ENCODE peak calls at places on chromosome 1, in five cellular contexts. One of them, this sample, is unnamed.

GRCh38 chr1:37556712-37557196 is at the start of gene DNALI1:
- DNase-seq in H1: peak; percentile 70
- DNase-seq in neuronal stem cell: peak; percentile 91
- DNase-seq in mesenchymal stem cell: peak; percentile 92
- DNase-seq in trophoblast cell: peak; percentile 94
- DNase-seq in this sample: peak; percentile 97

GRCh38 chr1:221740941-221741363 is 937 bp downstream of the DUSP10 start:
- DNase-seq in H1: no peak
- DNase-seq in neuronal stem cell: no peak
- DNase-seq in mesenchymal stem cell: no peak
- DNase-seq in trophoblast cell: peak; percentile 23
- DNase-seq in this sample: no peak

GRCh38 chr1:242147096-242147976 is 148.4 kb upstream of the MAP1LC3C start:
- DNase-seq in H1: no peak
- DNase-seq in neuronal stem cell: no peak
- DNase-seq in mesenchymal stem cell: no peak
- DNase-seq in trophoblast cell: peak; percentile 26
- DNase-seq in this sample: no peak

GRCh38 chr1:68213843-68214242 is 18.5 kb downstream of the WLS start:
- DNase-seq in H1: no peak
- DNase-seq in neuronal stem cell: no peak
- DNase-seq in mesenchymal stem cell: peak; percentile 95
- DNase-seq in trophoblast cell: no peak
- DNase-seq in this sample: no peak

GRCh38 chr1:175818929-175819328 is 75.5 kb upstream of the TNR start:
- DNase-seq in H1: no peak
- DNase-seq in neuronal stem cell: no peak
- DNase-seq in mesenchymal stem cell: no peak
- DNase-seq in trophoblast cell: no peak
- DNase-seq in this sample: no peak

GRCh38 chr1:110337704-110338199 is 1.4 kb upstream of the RBM15 start:
- DNase-seq in H1: no peak
- DNase-seq in neuronal stem cell: peak; percentile 38
- DNase-seq in mesenchymal stem cell: no peak
- DNase-seq in trophoblast cell: no peak
- DNase-seq in this sample: peak; percentile 56

GRCh38 chr1:173205146-173206051 is 1.7 kb downstream of the TNFSF4 start:
- DNase-seq in H1: no peak
- DNase-seq in neuronal stem cell: no peak
- DNase-seq in mesenchymal stem cell: peak; percentile 86
- DNase-seq in trophoblast cell: no peak
- DNase-seq in this sample: no peak

GRCh38 chr1:226296911-226297310 is 12.1 kb downstream of the LIN9 start:
- DNase-seq in H1: no peak
- DNase-seq in neuronal stem cell: no peak
- DNase-seq in mesenchymal stem cell: no peak
- DNase-seq in trophoblast cell: no peak
- DNase-seq in this sample: no peak

GRCh38 chr1:19360026-19360813 is 48.1 kb downstream of the SLC66A1 start:
- DNase-seq in H1: no peak
- DNase-seq in neuronal stem cell: no peak
- DNase-seq in mesenchymal stem cell: no peak
- DNase-seq in trophoblast cell: no peak
- DNase-seq in this sample: no peak

GRCh38 chr1:231899046-231899445 is 272.5 kb downstream of the DISC1 start:
- DNase-seq in H1: no peak
- DNase-seq in neuronal stem cell: no peak
- DNase-seq in mesenchymal stem cell: no peak
- DNase-seq in trophoblast cell: no peak
- DNase-seq in this sample: no peak

GRCh38 chr1:231899713-231900112 is 273.1 kb downstream of the DISC1 start:
- DNase-seq in H1: no peak
- DNase-seq in neuronal stem cell: no peak
- DNase-seq in mesenchymal stem cell: no peak
- DNase-seq in trophoblast cell: no peak
- DNase-seq in this sample: no peak

GRCh38 chr1:231903586-231904081 is 277.0 kb downstream of the DISC1 start:
- DNase-seq in H1: no peak
- DNase-seq in neuronal stem cell: no peak
- DNase-seq in mesenchymal stem cell: no peak
- DNase-seq in trophoblast cell: no peak
- DNase-seq in this sample: no peak
- H2BK12ac ChIP-seq in H1: no peak overlapping the region
- H2BK12ac ChIP-seq in neuronal stem cell: no peak overlapping the region
- H2BK12ac ChIP-seq in mesenchymal stem cell: no peak overlapping the region
- H2BK12ac ChIP-seq in trophoblast cell: no peak overlapping the region
- H2BK12ac ChIP-seq in this sample: no peak overlapping the region

DNA sequence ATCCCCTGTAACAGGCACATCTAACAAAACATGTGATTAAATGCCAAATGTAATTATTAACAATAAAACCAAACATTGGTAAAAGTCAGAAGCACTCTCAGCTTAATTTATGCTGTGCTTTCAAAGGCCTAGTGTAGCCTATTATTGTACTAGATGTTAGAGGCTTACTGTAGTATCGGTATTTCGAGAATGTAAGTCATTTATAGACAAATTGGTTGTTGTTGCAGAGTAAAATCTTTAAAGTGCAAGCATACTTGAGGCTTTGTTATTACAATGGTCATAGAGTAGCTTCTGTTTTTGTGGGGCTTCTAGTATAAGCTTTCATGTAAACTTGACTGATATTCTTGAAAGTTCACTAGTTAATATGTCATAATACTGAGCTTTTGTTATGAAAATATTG is 965.8 kb downstream of the PLA2G4A start:
- DNase-seq in H1: no peak
- DNase-seq in neuronal stem cell: no peak
- DNase-seq in mesenchymal stem cell: no peak
- DNase-seq in trophoblast cell: no peak
- DNase-seq in this sample: no peak
- H2BK12ac ChIP-seq in H1: no peak overlapping the region
- H2BK12ac ChIP-seq in neuronal stem cell: no peak overlapping the region
- H2BK12ac ChIP-seq in mesenchymal stem cell: no peak overlapping the region
- H2BK12ac ChIP-seq in trophoblast cell: no peak overlapping the region
- H2BK12ac ChIP-seq in this sample: no peak overlapping the region

DNA sequence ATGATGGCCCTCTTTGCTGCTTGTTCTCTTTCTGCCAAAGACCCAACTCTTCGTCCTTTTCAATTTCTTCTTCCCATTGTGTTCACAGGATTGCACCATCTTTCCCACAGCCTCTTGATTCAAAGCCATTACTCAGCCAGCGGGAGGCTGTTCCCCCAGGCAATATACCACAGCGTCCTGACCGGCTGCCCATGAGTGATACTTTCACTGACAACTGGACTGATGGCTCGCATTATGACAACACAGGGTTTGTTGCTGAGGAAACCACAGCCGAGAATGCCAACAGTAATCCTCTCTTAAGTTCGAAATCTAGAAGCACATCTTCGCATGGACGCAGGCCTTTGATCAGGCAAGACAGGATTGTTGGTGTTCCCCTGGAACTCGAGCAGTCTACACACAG is 167.4 kb downstream of the LRRC40 start:
- DNase-seq in H1: no peak
- DNase-seq in neuronal stem cell: no peak
- DNase-seq in mesenchymal stem cell: peak; percentile 13
- DNase-seq in trophoblast cell: peak; percentile 98
- DNase-seq in this sample: peak; percentile 45
- H2BK12ac ChIP-seq in H1: peak overlapping the region; percentile 3
- H2BK12ac ChIP-seq in neuronal stem cell: no peak overlapping the region
- H2BK12ac ChIP-seq in mesenchymal stem cell: no peak overlapping the region
- H2BK12ac ChIP-seq in trophoblast cell: no peak overlapping the region
- H2BK12ac ChIP-seq in this sample: no peak overlapping the region

DNA sequence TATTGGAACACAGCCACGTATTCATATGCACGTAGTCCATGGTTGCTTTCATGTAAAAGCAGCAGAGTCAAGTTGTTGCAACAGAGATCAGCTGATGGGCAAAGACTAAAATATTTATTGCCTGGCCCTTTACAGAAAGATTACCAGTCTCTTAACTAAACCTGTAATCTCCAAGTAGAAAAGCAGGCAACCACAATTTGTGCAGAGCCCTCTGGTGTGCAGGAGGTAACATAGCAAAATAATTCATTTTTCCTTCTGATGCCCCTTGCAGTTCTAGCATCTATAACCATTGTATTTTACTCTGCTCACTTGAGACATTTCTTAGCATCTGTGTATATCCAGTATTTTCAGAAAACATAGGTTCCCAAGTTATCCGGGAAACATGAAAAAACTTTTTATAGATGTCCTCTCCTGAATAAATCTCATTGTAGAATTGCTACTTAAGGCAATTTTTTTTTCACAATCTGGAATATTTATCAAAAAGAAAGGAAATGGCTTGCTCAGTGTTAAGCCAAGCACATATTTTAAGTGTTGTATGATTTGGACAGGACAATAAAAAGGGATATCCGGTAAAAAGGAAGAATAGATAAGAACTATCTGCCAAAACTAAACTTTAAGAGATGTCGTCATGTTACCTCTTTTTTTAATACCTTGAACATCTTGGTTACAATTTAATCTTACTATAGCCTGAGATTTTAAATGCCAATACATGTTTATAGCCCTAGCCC is 430.7 kb downstream of the PLPP3 start:
- DNase-seq in H1: no peak
- DNase-seq in neuronal stem cell: no peak
- DNase-seq in mesenchymal stem cell: no peak
- DNase-seq in trophoblast cell: no peak
- DNase-seq in this sample: no peak
- H2BK12ac ChIP-seq in H1: no peak overlapping the region
- H2BK12ac ChIP-seq in neuronal stem cell: no peak overlapping the region
- H2BK12ac ChIP-seq in mesenchymal stem cell: no peak overlapping the region
- H2BK12ac ChIP-seq in trophoblast cell: no peak overlapping the region
- H2BK12ac ChIP-seq in this sample: no peak overlapping the region

DNA sequence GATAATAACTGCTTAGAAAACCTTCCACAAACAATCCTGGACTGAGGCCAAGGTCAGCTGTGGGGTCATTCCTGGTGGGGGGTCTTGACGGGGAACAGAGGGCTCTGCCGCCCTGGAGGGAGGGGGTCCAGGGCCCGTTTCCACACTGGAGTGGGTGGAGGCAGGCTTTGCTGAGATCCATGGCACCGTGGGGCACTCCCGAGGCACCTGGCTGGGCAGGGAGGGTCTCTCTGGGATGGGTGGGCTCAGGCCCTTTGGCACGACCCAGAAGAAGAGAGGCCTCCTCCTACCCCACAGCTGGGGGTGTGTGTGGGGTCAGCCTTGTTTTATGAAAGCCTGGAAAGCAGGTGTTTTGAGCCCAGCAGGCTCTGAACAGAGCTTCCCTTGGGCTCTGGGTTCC is 5.1 kb downstream of the MMEL1 start:
- DNase-seq in H1: no peak
- DNase-seq in neuronal stem cell: no peak
- DNase-seq in mesenchymal stem cell: no peak
- DNase-seq in trophoblast cell: no peak
- DNase-seq in this sample: no peak
- H2BK12ac ChIP-seq in H1: no peak overlapping the region
- H2BK12ac ChIP-seq in neuronal stem cell: no peak overlapping the region
- H2BK12ac ChIP-seq in mesenchymal stem cell: no peak overlapping the region
- H2BK12ac ChIP-seq in trophoblast cell: no peak overlapping the region
- H2BK12ac ChIP-seq in this sample: no peak overlapping the region

GRCh38 chr1:165114889-165115285 is 241.6 kb downstream of the LMX1A start:
- DNase-seq in H1: no peak
- DNase-seq in neuronal stem cell: no peak
- DNase-seq in mesenchymal stem cell: no peak
- DNase-seq in trophoblast cell: no peak
- DNase-seq in this sample: no peak

GRCh38 chr1:165114022-165114888 is 242.3 kb downstream of the LMX1A start:
- DNase-seq in H1: peak; percentile 47
- DNase-seq in neuronal stem cell: peak; percentile 64
- DNase-seq in mesenchymal stem cell: peak; percentile 46
- DNase-seq in trophoblast cell: peak; percentile 89
- DNase-seq in this sample: peak; percentile 51

GRCh38 chr1:165112260-165112659 is 244.3 kb downstream of the LMX1A start:
- DNase-seq in H1: no peak
- DNase-seq in neuronal stem cell: no peak
- DNase-seq in mesenchymal stem cell: no peak
- DNase-seq in trophoblast cell: no peak
- DNase-seq in this sample: no peak

GRCh38 chr1:165109013-165109412 is 247.5 kb downstream of the LMX1A start:
- DNase-seq in H1: no peak
- DNase-seq in neuronal stem cell: no peak
- DNase-seq in mesenchymal stem cell: no peak
- DNase-seq in trophoblast cell: no peak
- DNase-seq in this sample: peak; percentile 37
- H2BK12ac ChIP-seq in H1: no peak overlapping the region
- H2BK12ac ChIP-seq in neuronal stem cell: no peak overlapping the region
- H2BK12ac ChIP-seq in mesenchymal stem cell: no peak overlapping the region
- H2BK12ac ChIP-seq in trophoblast cell: no peak overlapping the region
- H2BK12ac ChIP-seq in this sample: no peak overlapping the region

DNA sequence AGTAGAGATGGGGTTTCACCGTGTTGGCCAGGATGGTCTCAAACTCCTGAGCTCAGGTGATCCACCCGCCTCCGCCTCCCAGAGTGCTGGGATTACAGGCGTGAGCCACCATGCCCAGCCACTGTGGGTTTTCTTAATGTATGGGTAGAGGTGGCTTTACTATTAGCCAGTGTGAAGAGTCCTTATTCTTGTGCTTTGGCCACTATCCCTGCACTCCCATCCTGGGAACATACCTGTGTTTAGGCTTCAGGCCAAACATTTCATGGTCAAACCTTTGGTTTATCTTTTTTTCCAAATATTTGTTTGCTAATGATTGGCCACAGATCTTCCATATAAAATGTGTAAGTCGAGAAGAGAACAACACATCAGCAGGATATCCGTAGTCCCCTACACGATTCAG is 16.5 kb downstream of the FMO5 start:
- DNase-seq in H1: no peak
- DNase-seq in neuronal stem cell: no peak
- DNase-seq in mesenchymal stem cell: no peak
- DNase-seq in trophoblast cell: no peak
- DNase-seq in this sample: no peak
- H2BK12ac ChIP-seq in H1: no peak overlapping the region
- H2BK12ac ChIP-seq in neuronal stem cell: no peak overlapping the region
- H2BK12ac ChIP-seq in mesenchymal stem cell: no peak overlapping the region
- H2BK12ac ChIP-seq in trophoblast cell: no peak overlapping the region
- H2BK12ac ChIP-seq in this sample: no peak overlapping the region